ENCODE peak calls at places on chromosomes 13 and 19, in seven cellular contexts. One of them, this sample, is unnamed.

GRCh38 chr13:79312456-79312855 is 93.6 kb downstream of the RBM26 start:
- DNase-seq in Kasumi-1: no peak
- DNase-seq in D341Med: no peak
- DNase-seq in NCI-H748 treated with DMSO at 0.1 percent for 48 hours: no peak
- DNase-seq in T-cell: no peak
- DNase-seq in Caki2: no peak
- DNase-seq in stimulated activated CD8-positive, alpha-beta memory T cell treated with anti-CD3 and anti-CD28 coated beads, Interleukin-4, amount 100 ng/mL, for 1 hour: no peak
- DNase-seq in this sample: no peak

GRCh38 chr19:17220207-17220758 is 5.1 kb downstream of the USE1 start:
- DNase-seq in Caki2: peak; percentile 80
- DNase-seq in stimulated activated CD8-positive, alpha-beta memory T cell treated with anti-CD3 and anti-CD28 coated beads, Interleukin-4, amount 100 ng/mL, for 1 hour: no peak
- DNase-seq in NCI-H748 treated with DMSO at 0.1 percent for 48 hours: no peak
- DNase-seq in D341Med: no peak
- DNase-seq in T-cell: no peak
- DNase-seq in Kasumi-1: no peak
- DNase-seq in this sample: peak; percentile 30

GRCh38 chr13:60933638-60934037 is 482.0 kb downstream of the PCDH20 start:
- DNase-seq in T-cell: no peak
- DNase-seq in stimulated activated CD8-positive, alpha-beta memory T cell treated with anti-CD3 and anti-CD28 coated beads, Interleukin-4, amount 100 ng/mL, for 1 hour: no peak
- DNase-seq in Kasumi-1: peak; percentile 3
- DNase-seq in NCI-H748 treated with DMSO at 0.1 percent for 48 hours: no peak
- DNase-seq in D341Med: peak; percentile 19
- DNase-seq in Caki2: no peak
- DNase-seq in this sample: no peak

GRCh38 chr19:57664269-57665127 is 4.2 kb upstream of the ZSCAN4 start:
- DNase-seq in Kasumi-1: no peak
- DNase-seq in NCI-H748 treated with DMSO at 0.1 percent for 48 hours: peak; percentile 52
- DNase-seq in D341Med: peak; percentile 83
- DNase-seq in T-cell: no peak
- DNase-seq in stimulated activated CD8-positive, alpha-beta memory T cell treated with anti-CD3 and anti-CD28 coated beads, Interleukin-4, amount 100 ng/mL, for 1 hour: no peak
- DNase-seq in Caki2: peak; percentile 50
- DNase-seq in this sample: peak; percentile 32

GRCh38 chr13:114303700-114304327 is 10.5 kb upstream of the CHAMP1 start:
- DNase-seq in T-cell: no peak
- DNase-seq in Caki2: no peak
- DNase-seq in NCI-H748 treated with DMSO at 0.1 percent for 48 hours: no peak
- DNase-seq in stimulated activated CD8-positive, alpha-beta memory T cell treated with anti-CD3 and anti-CD28 coated beads, Interleukin-4, amount 100 ng/mL, for 1 hour: no peak
- DNase-seq in D341Med: no peak
- DNase-seq in Kasumi-1: no peak
- DNase-seq in this sample: no peak

GRCh38 chr19:52533901-52534300 is 6.4 kb downstream of the ZNF808 start:
- DNase-seq in stimulated activated CD8-positive, alpha-beta memory T cell treated with anti-CD3 and anti-CD28 coated beads, Interleukin-4, amount 100 ng/mL, for 1 hour: no peak
- DNase-seq in NCI-H748 treated with DMSO at 0.1 percent for 48 hours: no peak
- DNase-seq in D341Med: no peak
- DNase-seq in T-cell: no peak
- DNase-seq in Caki2: no peak
- DNase-seq in Kasumi-1: no peak
- DNase-seq in this sample: no peak

GRCh38 chr13:41075034-41075433 is 13.7 kb downstream of the WBP4 start:
- DNase-seq in Caki2: no peak
- DNase-seq in T-cell: peak; percentile 25
- DNase-seq in Kasumi-1: peak; percentile 71
- DNase-seq in NCI-H748 treated with DMSO at 0.1 percent for 48 hours: peak; percentile 19
- DNase-seq in D341Med: peak; percentile 57
- DNase-seq in stimulated activated CD8-positive, alpha-beta memory T cell treated with anti-CD3 and anti-CD28 coated beads, Interleukin-4, amount 100 ng/mL, for 1 hour: no peak
- DNase-seq in this sample: peak; percentile 42

GRCh38 chr13:73179906-73180305 is 121.1 kb downstream of the KLF5 start:
- DNase-seq in Caki2: no peak
- DNase-seq in D341Med: no peak
- DNase-seq in stimulated activated CD8-positive, alpha-beta memory T cell treated with anti-CD3 and anti-CD28 coated beads, Interleukin-4, amount 100 ng/mL, for 1 hour: no peak
- DNase-seq in Kasumi-1: no peak
- DNase-seq in T-cell: no peak
- DNase-seq in NCI-H748 treated with DMSO at 0.1 percent for 48 hours: no peak
- DNase-seq in this sample: no peak

GRCh38 chr13:100306042-100306441 is 217.1 kb downstream of the PCCA start:
- DNase-seq in NCI-H748 treated with DMSO at 0.1 percent for 48 hours: peak; percentile 85
- DNase-seq in Caki2: no peak
- DNase-seq in Kasumi-1: no peak
- DNase-seq in D341Med: no peak
- DNase-seq in stimulated activated CD8-positive, alpha-beta memory T cell treated with anti-CD3 and anti-CD28 coated beads, Interleukin-4, amount 100 ng/mL, for 1 hour: no peak
- DNase-seq in T-cell: no peak
- DNase-seq in this sample: no peak

This sample was measured in ACHN.